ENCODE peak calls at places on chromosome 6, in eight cellular contexts. E is naive thymus-derived CD4-positive, alpha-beta T cell; U is breast epithelium; O is HCT116; G is ovary; F is A549; Q is endodermal cell; W is HepG2. V is an unnamed sample. For H3K4me1, the result is how much of the 10 kb centered on the place peaks cover.

GRCh38 chr6:36752187-36752885 is 54.7 kb downstream of the RAB44 start:
- DNase-seq in E (no peak), U (peak), O (no peak), G (no peak), F (no peak), Q (no peak), W (no peak), V (no peak)

GRCh38 chr6:112100561-112100960 is 13.2 kb downstream of the FAM229B start:
- DNase-seq in E (no peak), U (no peak), O (no peak), G (no peak), F (no peak), Q (no peak), W (no peak), V (no peak)

GRCh38 chr6:79004239-79004638 is 73.8 kb downstream of the PHIP start:
- DNase-seq in E (no peak), U (no peak), O (no peak), G (no peak), F (no peak), Q (no peak), W (no peak), V (no peak)

GRCh38 chr6:45717715-45718114 is 297.9 kb downstream of the CLIC5 start:
- DNase-seq in E (no peak), U (no peak), O (no peak), G (no peak), F (no peak), Q (no peak), W (no peak), V (no peak)

GRCh38 chr6:31713991-31714684 is 1.0 kb upstream of the LY6G6D start:
- DNase-seq in E (no peak), U (no peak), O (no peak), G (no peak), F (no peak), Q (peak), W (peak), V (no peak)

GRCh38 chr6:34362909-34363713 is 29.4 kb downstream of the NUDT3 start:
- DNase-seq in E (no peak), U (no peak), O (no peak), G (no peak), F (no peak), Q (no peak), W (peak), V (no peak)

GRCh38 chr6:20319520-20320357 is 81.9 kb upstream of the E2F3 start:
- DNase-seq in E (peak), U (no peak), O (no peak), G (no peak), F (no peak), Q (no peak), W (no peak), V (peak)

GRCh38 chr6:169162968-169163903 is 90.4 kb downstream of the THBS2 start:
- DNase-seq in E (no peak), U (peak), O (peak), G (peak), F (peak), Q (no peak), W (peak), V (no peak)

GRCh38 chr6:278494-278893 is 13.8 kb upstream of the DUSP22 start:
- DNase-seq in E (no peak), U (no peak), O (no peak), G (no peak), F (no peak), Q (no peak), W (no peak), V (no peak)

GRCh38 chr6:24981385-24981758 is 45.6 kb upstream of the RIPOR2 start:
- DNase-seq in E (no peak), U (no peak), O (no peak), G (no peak), F (no peak), Q (peak), W (no peak), V (no peak)
- H3K4me1 ChIP-seq in E (under half), U (under half), O (under half), G (under half), F (under half), Q (under half), W (under half), V (under half)

GRCh38 chr6:130787726-130788500 is 39.3 kb upstream of the SMLR1 start:
- DNase-seq in E (no peak), U (no peak), O (no peak), G (no peak), F (no peak), Q (no peak), W (peak), V (no peak)
- H3K27ac ChIP-seq in E (no peak), U (no peak), O (no peak), G (no peak), F (no peak), Q (no peak), W (no peak), V (no peak)

GRCh38 chr6:89955364-89955763 is 61.1 kb downstream of the GJA10 start:
- DNase-seq in E (no peak), U (no peak), O (no peak), G (no peak), F (no peak), Q (no peak), W (no peak), V (no peak)

GRCh38 chr6:89954721-89955148 is 60.5 kb downstream of the GJA10 start:
- DNase-seq in E (no peak), U (no peak), O (no peak), G (no peak), F (no peak), Q (no peak), W (no peak), V (no peak)

GRCh38 chr6:89952696-89953095 is 58.4 kb downstream of the GJA10 start:
- DNase-seq in E (no peak), U (no peak), O (no peak), G (no peak), F (no peak), Q (no peak), W (no peak), V (no peak)

GRCh38 chr6:89952361-89952680 is 58.1 kb downstream of the GJA10 start:
- DNase-seq in E (no peak), U (no peak), O (no peak), G (no peak), F (no peak), Q (no peak), W (no peak), V (no peak)

DNA sequence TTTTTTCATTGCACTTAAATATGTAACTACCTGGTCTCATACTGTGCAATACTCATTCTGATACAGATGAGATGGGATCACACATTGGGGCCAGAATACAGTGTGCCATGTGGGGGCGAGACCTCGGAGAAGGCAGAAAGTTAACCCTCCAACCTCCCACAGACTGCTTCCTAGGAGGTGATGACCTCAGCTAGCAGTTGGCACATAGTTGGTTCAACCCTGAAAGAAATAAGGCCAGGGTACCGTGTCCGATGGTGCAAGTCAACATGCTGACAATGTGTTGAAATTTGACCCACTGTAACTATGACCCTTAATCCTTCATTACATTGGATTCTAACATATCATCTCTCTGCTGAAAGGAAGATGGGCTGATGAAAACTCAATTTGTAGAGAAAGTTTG is 61.9 kb downstream of the GJA10 start:
- DNase-seq in E (no peak), U (no peak), O (no peak), G (no peak), F (no peak), Q (no peak), W (no peak), V (no peak)
- H3K4me3 ChIP-seq in E (no peak), U (no peak), O (no peak), G (no peak), F (no peak), Q (no peak), W (no peak), V (no peak)

GRCh38 chr6:91606148-91606901 is 1019.5 kb upstream of the MAP3K7 start:
- DNase-seq in E (no peak), U (no peak), O (no peak), G (no peak), F (no peak), Q (no peak), W (no peak), V (no peak)

GRCh38 chr6:91600561-91600960 is 1013.7 kb upstream of the MAP3K7 start:
- DNase-seq in E (no peak), U (no peak), O (no peak), G (no peak), F (no peak), Q (no peak), W (no peak), V (no peak)
- H3K4me1 ChIP-seq in E (under half), U (under half), O (under half), G (under half), F (under half), Q (under half), W (under half), V (under half)

GRCh38 chr6:41687501-41688175 is 47.8 kb downstream of the TFEB start:
- DNase-seq in E (no peak), U (no peak), O (no peak), G (no peak), F (no peak), Q (peak), W (no peak), V (no peak)
- H3K27ac ChIP-seq in E (no peak), U (peak), O (no peak), G (no peak), F (no peak), Q (no peak), W (no peak), V (peak)